ENCODE peak calls at places on chromosomes 16 and 17, in ten cellular contexts. One of them, this sample, is unnamed.

GRCh38 chr17:33401253-33401652 is 108.2 kb upstream of the ASIC2 start:
- DNase-seq in Calu3: no peak
- DNase-seq in cardiac fibroblast: no peak
- DNase-seq in sigmoid colon: no peak
- DNase-seq in kidney epithelial cell: no peak
- DNase-seq in lower lobe of right lung: no peak
- DNase-seq in spleen: no peak
- DNase-seq in bronchial epithelial cell: no peak
- DNase-seq in neural progenitor cell: no peak
- DNase-seq in left ventricle myocardium inferior: no peak
- DNase-seq in this sample: no peak

GRCh38 chr16:86961133-86961720 is 356.0 kb downstream of the C16orf95 start:
- DNase-seq in Calu3: no peak
- DNase-seq in cardiac fibroblast: peak; percentile 43
- DNase-seq in sigmoid colon: peak; percentile 42
- DNase-seq in kidney epithelial cell: no peak
- DNase-seq in lower lobe of right lung: no peak
- DNase-seq in spleen: no peak
- DNase-seq in bronchial epithelial cell: no peak
- DNase-seq in neural progenitor cell: no peak
- DNase-seq in left ventricle myocardium inferior: no peak
- DNase-seq in this sample: no peak

GRCh38 chr16:67943619-67944503 is at the start of gene LCAT:
- DNase-seq in Calu3: no peak
- DNase-seq in cardiac fibroblast: peak; percentile 74
- DNase-seq in sigmoid colon: peak; percentile 92
- DNase-seq in kidney epithelial cell: no peak
- DNase-seq in lower lobe of right lung: no peak
- DNase-seq in spleen: no peak
- DNase-seq in bronchial epithelial cell: no peak
- DNase-seq in neural progenitor cell: peak; percentile 38
- DNase-seq in left ventricle myocardium inferior: peak; percentile 69
- DNase-seq in this sample: no peak

GRCh38 chr17:66353937-66354401 is 51.6 kb downstream of the PRKCA start:
- DNase-seq in Calu3: no peak
- DNase-seq in cardiac fibroblast: peak; percentile 37
- DNase-seq in sigmoid colon: no peak
- DNase-seq in kidney epithelial cell: no peak
- DNase-seq in lower lobe of right lung: no peak
- DNase-seq in spleen: no peak
- DNase-seq in bronchial epithelial cell: no peak
- DNase-seq in neural progenitor cell: no peak
- DNase-seq in left ventricle myocardium inferior: no peak
- DNase-seq in this sample: no peak

GRCh38 chr17:82502207-82502606 is 17.3 kb upstream of the FOXK2 start:
- DNase-seq in Calu3: no peak
- DNase-seq in cardiac fibroblast: peak; percentile 58
- DNase-seq in sigmoid colon: no peak
- DNase-seq in kidney epithelial cell: no peak
- DNase-seq in lower lobe of right lung: no peak
- DNase-seq in spleen: no peak
- DNase-seq in bronchial epithelial cell: peak; percentile 87
- DNase-seq in neural progenitor cell: no peak
- DNase-seq in left ventricle myocardium inferior: no peak
- DNase-seq in this sample: no peak

GRCh38 chr17:8712698-8713097 is 31.9 kb downstream of the CCDC42 start:
- DNase-seq in Calu3: no peak
- DNase-seq in cardiac fibroblast: no peak
- DNase-seq in sigmoid colon: no peak
- DNase-seq in kidney epithelial cell: no peak
- DNase-seq in lower lobe of right lung: no peak
- DNase-seq in spleen: no peak
- DNase-seq in bronchial epithelial cell: no peak
- DNase-seq in neural progenitor cell: no peak
- DNase-seq in left ventricle myocardium inferior: no peak
- DNase-seq in this sample: no peak

GRCh38 chr17:10435096-10435495 is 13.3 kb upstream of the MYH8 start:
- DNase-seq in Calu3: no peak
- DNase-seq in cardiac fibroblast: peak; percentile 7
- DNase-seq in sigmoid colon: no peak
- DNase-seq in kidney epithelial cell: no peak
- DNase-seq in lower lobe of right lung: no peak
- DNase-seq in spleen: no peak
- DNase-seq in bronchial epithelial cell: no peak
- DNase-seq in neural progenitor cell: no peak
- DNase-seq in left ventricle myocardium inferior: no peak
- DNase-seq in this sample: no peak

GRCh38 chr16:51119576-51120288 is 31.3 kb downstream of the SALL1 start:
- DNase-seq in Calu3: no peak
- DNase-seq in cardiac fibroblast: no peak
- DNase-seq in sigmoid colon: no peak
- DNase-seq in kidney epithelial cell: no peak
- DNase-seq in lower lobe of right lung: no peak
- DNase-seq in spleen: no peak
- DNase-seq in bronchial epithelial cell: no peak
- DNase-seq in neural progenitor cell: no peak
- DNase-seq in left ventricle myocardium inferior: no peak
- DNase-seq in this sample: no peak

GRCh38 chr17:32299579-32300158 is 34.0 kb downstream of the RHBDL3 start:
- DNase-seq in Calu3: no peak
- DNase-seq in cardiac fibroblast: no peak
- DNase-seq in sigmoid colon: no peak
- DNase-seq in kidney epithelial cell: no peak
- DNase-seq in lower lobe of right lung: no peak
- DNase-seq in spleen: no peak
- DNase-seq in bronchial epithelial cell: no peak
- DNase-seq in neural progenitor cell: no peak
- DNase-seq in left ventricle myocardium inferior: no peak
- DNase-seq in this sample: no peak

GRCh38 chr16:86501989-86502855 is 8.1 kb upstream of the FOXF1 start:
- DNase-seq in Calu3: no peak
- DNase-seq in cardiac fibroblast: no peak
- DNase-seq in sigmoid colon: no peak
- DNase-seq in kidney epithelial cell: no peak
- DNase-seq in lower lobe of right lung: no peak
- DNase-seq in spleen: no peak
- DNase-seq in bronchial epithelial cell: no peak
- DNase-seq in neural progenitor cell: no peak
- DNase-seq in left ventricle myocardium inferior: no peak
- DNase-seq in this sample: no peak

GRCh38 chr17:34313164-34313563 is 6.1 kb upstream of the CCL8 start:
- DNase-seq in Calu3: no peak
- DNase-seq in cardiac fibroblast: peak; percentile 72
- DNase-seq in sigmoid colon: no peak
- DNase-seq in kidney epithelial cell: no peak
- DNase-seq in lower lobe of right lung: no peak
- DNase-seq in spleen: no peak
- DNase-seq in bronchial epithelial cell: no peak
- DNase-seq in neural progenitor cell: no peak
- DNase-seq in left ventricle myocardium inferior: no peak
- DNase-seq in this sample: no peak

GRCh38 chr17:48973806-48974205 is 5.4 kb upstream of the GIP start:
- DNase-seq in Calu3: no peak
- DNase-seq in cardiac fibroblast: no peak
- DNase-seq in sigmoid colon: peak; percentile 37
- DNase-seq in kidney epithelial cell: no peak
- DNase-seq in lower lobe of right lung: no peak
- DNase-seq in spleen: no peak
- DNase-seq in bronchial epithelial cell: no peak
- DNase-seq in neural progenitor cell: no peak
- DNase-seq in left ventricle myocardium inferior: no peak
- DNase-seq in this sample: no peak

GRCh38 chr16:48539485-48540221 is 70.3 kb downstream of the N4BP1 start:
- DNase-seq in Calu3: no peak
- DNase-seq in cardiac fibroblast: no peak
- DNase-seq in sigmoid colon: peak; percentile 50
- DNase-seq in kidney epithelial cell: no peak
- DNase-seq in lower lobe of right lung: no peak
- DNase-seq in spleen: no peak
- DNase-seq in bronchial epithelial cell: no peak
- DNase-seq in neural progenitor cell: no peak
- DNase-seq in left ventricle myocardium inferior: no peak
- DNase-seq in this sample: no peak

GRCh38 chr16:48537909-48538745 is 71.9 kb downstream of the N4BP1 start:
- DNase-seq in Calu3: no peak
- DNase-seq in cardiac fibroblast: peak; percentile 72
- DNase-seq in sigmoid colon: peak; percentile 92
- DNase-seq in kidney epithelial cell: no peak
- DNase-seq in lower lobe of right lung: peak; percentile 76
- DNase-seq in spleen: peak; percentile 77
- DNase-seq in bronchial epithelial cell: peak; percentile 43
- DNase-seq in neural progenitor cell: no peak
- DNase-seq in left ventricle myocardium inferior: peak; percentile 69
- DNase-seq in this sample: no peak

GRCh38 chr16:48537275-48537674 is 72.7 kb downstream of the N4BP1 start:
- DNase-seq in Calu3: no peak
- DNase-seq in cardiac fibroblast: no peak
- DNase-seq in sigmoid colon: peak; percentile 67
- DNase-seq in kidney epithelial cell: no peak
- DNase-seq in lower lobe of right lung: no peak
- DNase-seq in spleen: peak; percentile 82
- DNase-seq in bronchial epithelial cell: peak; percentile 53
- DNase-seq in neural progenitor cell: no peak
- DNase-seq in left ventricle myocardium inferior: no peak
- DNase-seq in this sample: no peak

GRCh38 chr16:48540222-48540900 is 69.6 kb downstream of the N4BP1 start:
- DNase-seq in Calu3: no peak
- DNase-seq in cardiac fibroblast: no peak
- DNase-seq in sigmoid colon: no peak
- DNase-seq in kidney epithelial cell: no peak
- DNase-seq in lower lobe of right lung: peak; percentile 39
- DNase-seq in spleen: no peak
- DNase-seq in bronchial epithelial cell: no peak
- DNase-seq in neural progenitor cell: no peak
- DNase-seq in left ventricle myocardium inferior: no peak
- DNase-seq in this sample: no peak

GRCh38 chr16:48538746-48539484 is 71.1 kb downstream of the N4BP1 start:
- DNase-seq in Calu3: peak; percentile 55
- DNase-seq in cardiac fibroblast: no peak
- DNase-seq in sigmoid colon: peak; percentile 62
- DNase-seq in kidney epithelial cell: no peak
- DNase-seq in lower lobe of right lung: peak; percentile 45
- DNase-seq in spleen: no peak
- DNase-seq in bronchial epithelial cell: no peak
- DNase-seq in neural progenitor cell: peak; percentile 31
- DNase-seq in left ventricle myocardium inferior: no peak
- DNase-seq in this sample: no peak
- TF ChIP-seq CTCF in Calu3: peak; percentile 76
- TF ChIP-seq CTCF in cardiac fibroblast: peak; percentile 60
- TF ChIP-seq CTCF in sigmoid colon: no peak
- TF ChIP-seq CTCF in kidney epithelial cell: peak; percentile 62
- TF ChIP-seq CTCF in lower lobe of right lung: no peak
- TF ChIP-seq CTCF in spleen: no peak
- TF ChIP-seq CTCF in bronchial epithelial cell: peak; percentile 63
- TF ChIP-seq CTCF in neural progenitor cell: peak; percentile 51
- TF ChIP-seq CTCF in left ventricle myocardium inferior: peak; percentile 50
- TF ChIP-seq CTCF in this sample: no peak

DNA sequence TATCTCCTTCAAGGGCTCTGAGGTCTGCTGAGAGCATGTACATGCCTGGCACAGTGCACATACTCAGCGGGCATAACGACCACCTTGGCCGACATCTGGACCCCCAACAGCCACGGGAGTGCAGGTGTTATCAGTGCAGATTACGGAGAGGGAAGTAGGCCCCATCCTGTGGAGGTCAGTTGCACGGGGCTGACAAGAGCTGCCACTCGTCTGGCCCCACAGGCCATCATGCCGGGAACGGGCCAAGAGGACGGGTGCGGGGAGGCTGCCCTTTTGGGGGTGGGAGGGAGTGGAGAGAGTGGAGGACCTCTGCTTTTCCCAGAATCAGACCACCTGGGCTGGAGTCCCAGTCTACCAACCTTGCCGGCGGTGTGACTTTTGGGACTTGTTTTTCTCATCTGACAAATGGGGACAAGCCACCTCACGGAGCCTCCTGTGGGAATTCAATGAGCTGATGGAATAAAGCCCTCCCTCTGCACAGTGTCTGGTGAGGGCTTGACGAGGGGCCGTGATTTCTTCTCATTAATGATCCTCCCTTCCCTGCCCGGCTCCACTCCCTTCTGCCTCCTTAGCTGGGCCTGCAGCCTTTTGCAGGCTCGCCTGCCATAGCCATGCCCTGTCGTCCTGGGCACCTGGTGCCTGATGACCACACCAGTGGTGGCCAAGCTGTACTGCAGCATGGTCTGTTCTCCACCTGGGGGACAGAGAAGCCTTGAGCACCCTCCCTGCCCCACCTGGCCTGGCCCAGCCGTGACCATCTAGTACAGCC is 4.6 kb downstream of the PRSS33 start:
- DNase-seq in Calu3: peak; percentile 43
- DNase-seq in cardiac fibroblast: no peak
- DNase-seq in sigmoid colon: peak; percentile 55
- DNase-seq in kidney epithelial cell: no peak
- DNase-seq in lower lobe of right lung: no peak
- DNase-seq in spleen: peak; percentile 49
- DNase-seq in bronchial epithelial cell: no peak
- DNase-seq in neural progenitor cell: no peak
- DNase-seq in left ventricle myocardium inferior: no peak
- DNase-seq in this sample: no peak
- TF ChIP-seq CTCF in Calu3: no peak
- TF ChIP-seq CTCF in cardiac fibroblast: no peak
- TF ChIP-seq CTCF in sigmoid colon: no peak
- TF ChIP-seq CTCF in kidney epithelial cell: no peak
- TF ChIP-seq CTCF in lower lobe of right lung: no peak
- TF ChIP-seq CTCF in spleen: no peak
- TF ChIP-seq CTCF in bronchial epithelial cell: no peak
- TF ChIP-seq CTCF in neural progenitor cell: no peak
- TF ChIP-seq CTCF in left ventricle myocardium inferior: no peak
- TF ChIP-seq CTCF in this sample: no peak

DNA sequence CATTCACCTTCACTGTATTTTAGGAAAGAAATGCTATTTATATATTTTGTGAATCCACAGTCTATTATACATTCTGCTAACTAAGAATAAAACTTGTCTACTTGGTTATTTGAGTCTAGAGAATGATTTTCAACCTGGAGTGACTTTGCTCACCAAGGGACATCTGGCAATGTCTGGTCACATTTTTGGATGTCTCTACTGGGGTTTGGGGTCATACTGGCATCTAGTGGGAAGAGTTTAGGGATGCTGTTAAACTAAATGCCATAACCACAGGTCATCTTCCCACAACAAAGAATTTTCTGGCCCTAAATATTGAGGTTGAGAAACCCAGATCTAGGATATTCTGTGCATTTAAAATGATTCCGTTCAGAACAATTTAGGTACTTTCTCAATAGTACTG is 26.0 kb downstream of the KCNJ16 start:
- DNase-seq in Calu3: no peak
- DNase-seq in cardiac fibroblast: no peak
- DNase-seq in sigmoid colon: no peak
- DNase-seq in kidney epithelial cell: no peak
- DNase-seq in lower lobe of right lung: no peak
- DNase-seq in spleen: no peak
- DNase-seq in bronchial epithelial cell: no peak
- DNase-seq in neural progenitor cell: no peak
- DNase-seq in left ventricle myocardium inferior: no peak
- DNase-seq in this sample: no peak
- TF ChIP-seq CTCF in Calu3: no peak
- TF ChIP-seq CTCF in cardiac fibroblast: no peak
- TF ChIP-seq CTCF in sigmoid colon: no peak
- TF ChIP-seq CTCF in kidney epithelial cell: no peak
- TF ChIP-seq CTCF in lower lobe of right lung: no peak
- TF ChIP-seq CTCF in spleen: no peak
- TF ChIP-seq CTCF in bronchial epithelial cell: no peak
- TF ChIP-seq CTCF in neural progenitor cell: peak; percentile 15
- TF ChIP-seq CTCF in left ventricle myocardium inferior: peak; percentile 23
- TF ChIP-seq CTCF in this sample: no peak

GRCh38 chr16:57720142-57720575 is 15.4 kb upstream of the KATNB1 start:
- DNase-seq in Calu3: peak; percentile 90
- DNase-seq in cardiac fibroblast: peak; percentile 75
- DNase-seq in sigmoid colon: no peak
- DNase-seq in kidney epithelial cell: no peak
- DNase-seq in lower lobe of right lung: no peak
- DNase-seq in spleen: peak; percentile 88
- DNase-seq in bronchial epithelial cell: peak; percentile 38
- DNase-seq in neural progenitor cell: peak; percentile 63
- DNase-seq in left ventricle myocardium inferior: no peak
- DNase-seq in this sample: no peak
- TF ChIP-seq CTCF in Calu3: peak; percentile 68
- TF ChIP-seq CTCF in cardiac fibroblast: peak; percentile 90
- TF ChIP-seq CTCF in sigmoid colon: no peak
- TF ChIP-seq CTCF in kidney epithelial cell: peak; percentile 79
- TF ChIP-seq CTCF in lower lobe of right lung: peak; percentile 56
- TF ChIP-seq CTCF in spleen: peak; percentile 56
- TF ChIP-seq CTCF in bronchial epithelial cell: peak; percentile 70
- TF ChIP-seq CTCF in neural progenitor cell: peak; percentile 56
- TF ChIP-seq CTCF in left ventricle myocardium inferior: peak; percentile 69
- TF ChIP-seq CTCF in this sample: no peak

This sample was measured in activated B cell treated with CpG ODN at 0.5 μM for 24 hours.